ENCODE peak calls at places on chromosomes 3 and 15, in five cellular contexts. One of them, this sample, is unnamed.

GRCh38 chr15:62809106-62809967 is 233.2 kb upstream of the TPM1 start:
- DNase-seq in mesothelial cell of epicardium: no peak
- DNase-seq in AG08395: peak
- DNase-seq in GM13976: no peak
- DNase-seq in PC-3: no peak
- DNase-seq in this sample: no peak

GRCh38 chr15:67303490-67304363 is 49.1 kb downstream of the IQCH start:
- DNase-seq in mesothelial cell of epicardium: no peak
- DNase-seq in AG08395: peak
- DNase-seq in GM13976: peak
- DNase-seq in PC-3: peak
- DNase-seq in this sample: peak

GRCh38 chr3:140187648-140188221 is 252.8 kb downstream of the CLSTN2 start:
- DNase-seq in mesothelial cell of epicardium: no peak
- DNase-seq in AG08395: no peak
- DNase-seq in GM13976: no peak
- DNase-seq in PC-3: no peak
- DNase-seq in this sample: no peak

GRCh38 chr3:56467108-56467507 is 1.2 kb downstream of the ERC2 start:
- DNase-seq in mesothelial cell of epicardium: peak
- DNase-seq in AG08395: peak
- DNase-seq in GM13976: peak
- DNase-seq in PC-3: peak
- DNase-seq in this sample: no peak

GRCh38 chr15:25643120-25643519 is 204.3 kb upstream of the UBE3A start:
- DNase-seq in mesothelial cell of epicardium: no peak
- DNase-seq in AG08395: no peak
- DNase-seq in GM13976: no peak
- DNase-seq in PC-3: no peak
- DNase-seq in this sample: no peak

GRCh38 chr3:124168271-124168670 is 176.3 kb upstream of the ROPN1 start:
- DNase-seq in mesothelial cell of epicardium: no peak
- DNase-seq in AG08395: no peak
- DNase-seq in GM13976: no peak
- DNase-seq in PC-3: peak
- DNase-seq in this sample: no peak

GRCh38 chr3:191094057-191094456 is 105.0 kb upstream of the OSTN start:
- DNase-seq in mesothelial cell of epicardium: no peak
- DNase-seq in AG08395: peak
- DNase-seq in GM13976: no peak
- DNase-seq in PC-3: peak
- DNase-seq in this sample: no peak

GRCh38 chr15:90059208-90059985 is 42.9 kb downstream of the IDH2 start:
- DNase-seq in mesothelial cell of epicardium: no peak
- DNase-seq in AG08395: no peak
- DNase-seq in GM13976: peak
- DNase-seq in PC-3: no peak
- DNase-seq in this sample: peak

GRCh38 chr15:97078556-97078955 is 748.1 kb downstream of the NR2F2 start:
- DNase-seq in mesothelial cell of epicardium: no peak
- DNase-seq in AG08395: no peak
- DNase-seq in GM13976: no peak
- DNase-seq in PC-3: no peak
- DNase-seq in this sample: no peak

GRCh38 chr15:101654191-101654590 is 2.0 kb upstream of the TM2D3 start:
- DNase-seq in mesothelial cell of epicardium: no peak
- DNase-seq in AG08395: no peak
- DNase-seq in GM13976: no peak
- DNase-seq in PC-3: no peak
- DNase-seq in this sample: no peak

GRCh38 chr15:86236721-86237121 is 157.1 kb downstream of the AGBL1 start:
- DNase-seq in mesothelial cell of epicardium: no peak
- DNase-seq in AG08395: no peak
- DNase-seq in GM13976: no peak
- DNase-seq in PC-3: no peak
- DNase-seq in this sample: no peak